ENCODE peak calls at places on chromosomes 12 and 14, in four cellular contexts. X, U, Z and Q are unnamed samples. For H3K36me3, the result is how much of the 10 kb centered on the place peaks cover.

GRCh38 chr12:116969615-116970575 is 59.1 kb downstream of the FBXW8 start:
- DNase-seq in X (peak), U (no peak), Z (peak), Q (peak)

GRCh38 chr14:58138065-58138718 is 13.8 kb downstream of the ARMH4 start:
- DNase-seq in U (no peak), Z (no peak), X (no peak), Q (no peak)

GRCh38 chr14:68143341-68143807 is 323.8 kb downstream of the RAD51B start:
- DNase-seq in Z (no peak), X (peak), U (peak), Q (no peak)

GRCh38 chr14:103521438-103521961 is 1.1 kb downstream of the CKB start:
- DNase-seq in Z (peak), U (no peak), X (no peak), Q (no peak)

GRCh38 chr12:71888521-71888920 is 49.0 kb downstream of the TBC1D15 start:
- DNase-seq in Z (no peak), X (no peak), U (no peak), Q (no peak)

GRCh38 chr14:49552630-49553029 is 33.5 kb downstream of the RPS29 start:
- DNase-seq in U (no peak), X (no peak), Z (no peak), Q (no peak)

GRCh38 chr12:56315256-56315625 is 547 bp downstream of the CNPY2 start:
- DNase-seq in U (no peak), Z (no peak), X (no peak), Q (peak)

GRCh38 chr12:115201928-115202327 is 518.0 kb upstream of the TBX3 start:
- DNase-seq in Z (no peak), U (no peak), X (no peak), Q (no peak)

GRCh38 chr14:95033851-95034622 is 123.3 kb downstream of the DICER1 start:
- DNase-seq in Z (no peak), X (no peak), U (no peak), Q (no peak)

GRCh38 chr12:94640134-94640928 is 10.0 kb downstream of the TMCC3 start:
- DNase-seq in Z (no peak), X (no peak), U (peak), Q (no peak)

GRCh38 chr14:88551094-88551870 is 3.5 kb downstream of the PTPN21 start:
- DNase-seq in U (peak), X (peak), Z (peak), Q (no peak)

GRCh38 chr14:100891051-100891450 is 12.5 kb downstream of the RTL1 start:
- DNase-seq in U (peak), Z (peak), X (peak), Q (no peak)

GRCh38 chr12:77152623-77153193 is 87.3 kb upstream of the E2F7 start:
- DNase-seq in X (no peak), U (no peak), Z (no peak), Q (no peak)

GRCh38 chr12:111598637-111599458 is at the start of gene ATXN2:
- DNase-seq in X (peak), Z (peak), U (peak), Q (peak)

DNA sequence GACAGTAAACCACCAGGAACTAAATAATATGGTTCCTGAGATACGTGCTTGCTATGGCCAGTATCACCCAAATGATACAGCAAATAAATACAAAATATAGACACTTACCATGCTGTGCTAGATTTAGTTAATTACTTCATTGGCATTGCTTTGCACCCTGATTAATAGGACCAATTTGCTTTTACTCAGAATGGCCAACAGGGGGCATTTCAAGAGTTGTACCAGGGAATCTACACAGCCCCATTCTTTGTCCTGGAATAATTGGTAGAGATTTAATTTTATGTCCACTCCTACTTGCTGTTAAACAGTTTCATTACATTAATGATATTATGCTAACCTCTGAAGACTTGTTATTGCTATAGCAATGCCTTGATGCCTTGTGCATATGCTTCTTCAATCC is 280.8 kb downstream of the RERGL start:
- DNase-seq in X (no peak), Z (no peak), U (no peak), Q (no peak)
- TF ChIP-seq CTCF in X (no peak), Z (no peak), U (no peak), Q (peak)

GRCh38 chr14:102011631-102012030 is 47.3 kb downstream of the DYNC1H1 start:
- DNase-seq in X (no peak), Z (no peak), U (no peak), Q (no peak)
- H3K36me3 ChIP-seq in X (under half), Z (half or more), U (half or more), Q (half or more)

GRCh38 chr12:89504560-89505346 is 19.8 kb downstream of the GALNT4 start:
- DNase-seq in Z (no peak), X (no peak), U (no peak), Q (no peak)
- TF ChIP-seq CTCF in Z (no peak), X (no peak), U (no peak), Q (no peak)

DNA sequence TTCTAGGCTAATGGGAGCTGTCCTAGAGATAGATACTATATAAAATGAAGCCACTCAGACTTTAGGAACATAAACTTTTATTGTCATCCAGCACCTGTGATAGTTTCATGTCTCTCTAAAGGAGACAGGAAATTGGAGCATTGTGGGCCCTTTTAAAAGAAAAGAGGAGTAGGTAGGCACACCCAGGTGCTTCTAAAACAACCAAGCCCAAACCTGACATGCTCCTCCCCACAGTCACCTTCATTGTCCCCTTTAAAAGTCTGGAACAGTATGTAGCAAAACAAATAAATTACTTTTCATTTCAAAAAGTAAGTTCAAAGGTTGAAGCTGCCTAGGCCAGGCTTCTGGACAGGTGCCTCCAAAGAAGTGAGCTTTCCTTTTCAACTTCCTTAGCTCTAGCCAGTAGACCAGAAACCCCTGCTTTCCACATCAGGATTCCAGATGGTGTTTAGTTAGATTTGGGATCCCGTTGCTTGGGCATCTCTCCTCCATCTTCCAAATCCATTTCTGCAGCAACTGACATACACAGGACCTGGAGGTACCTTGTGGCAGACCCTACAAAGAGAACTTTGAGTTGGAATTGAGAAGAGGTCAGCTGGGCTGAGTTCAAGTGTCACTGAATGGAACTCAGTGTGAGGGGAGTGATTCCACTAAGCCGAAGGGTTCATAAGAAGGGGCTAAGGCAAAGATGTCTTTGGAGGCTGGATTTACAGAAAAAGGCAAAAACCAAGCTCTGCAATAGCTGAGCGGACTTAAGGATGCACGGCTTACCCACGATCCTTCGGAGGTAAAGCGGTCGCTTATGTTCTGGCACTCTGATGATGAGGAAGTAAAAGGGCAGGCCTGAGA is 6.9 kb downstream of the OXA1L start:
- DNase-seq in Z (no peak), U (no peak), X (no peak), Q (no peak)
- H3K36me3 ChIP-seq in Z (half or more), U (half or more), X (under half), Q (under half)

GRCh38 chr12:102917026-102917787 is at the start of gene PAH:
- DNase-seq in U (peak), X (peak), Z (peak), Q (peak)
- TF ChIP-seq CTCF in U (no peak), X (no peak), Z (no peak), Q (peak)

DNA sequence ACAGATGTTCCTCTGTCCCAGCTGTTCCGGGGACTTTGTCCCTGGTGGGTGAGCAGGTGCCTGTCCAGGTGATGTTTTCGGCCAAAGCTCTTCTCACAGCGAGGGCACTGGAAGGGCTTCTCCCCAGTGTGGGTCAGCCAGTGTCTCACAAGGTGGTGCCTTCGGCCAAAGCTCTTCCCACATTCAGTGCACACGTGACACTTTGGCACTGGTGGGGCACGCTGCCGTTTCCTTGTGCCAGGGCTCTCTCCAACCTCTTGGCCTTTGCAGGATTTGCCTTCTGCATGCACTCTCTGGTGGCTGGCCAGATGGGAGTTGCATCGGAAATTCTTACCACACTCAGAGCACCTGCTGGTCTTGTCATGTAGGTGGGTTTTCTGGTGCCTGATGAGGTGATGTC is 7.7 kb downstream of the ZNF641 start:
- DNase-seq in X (no peak), Z (no peak), U (no peak), Q (no peak)
- H3K36me3 ChIP-seq in X (under half), Z (half or more), U (half or more), Q (under half)

GRCh38 chr12:120242971-120243699 is 22.4 kb downstream of the PXN start:
- DNase-seq in X (no peak), U (no peak), Z (no peak), Q (peak)

GRCh38 chr12:120239776-120240494 is 25.6 kb downstream of the PXN start:
- DNase-seq in U (no peak), Z (no peak), X (no peak), Q (no peak)

GRCh38 chr12:120242275-120242799 is 23.2 kb downstream of the PXN start:
- DNase-seq in U (no peak), Z (no peak), X (no peak), Q (peak)

GRCh38 chr12:120240495-120240833 is 25.1 kb downstream of the PXN start:
- DNase-seq in X (no peak), Z (no peak), U (no peak), Q (no peak)

GRCh38 chr12:120241561-120242274 is 23.8 kb downstream of the PXN start:
- DNase-seq in Z (no peak), U (no peak), X (peak), Q (no peak)
- TF ChIP-seq CTCF in Z (no peak), U (no peak), X (no peak), Q (no peak)

GRCh38 chr14:99625476-99625875 is 19.5 kb upstream of the HHIPL1 start:
- DNase-seq in Z (no peak), U (no peak), X (no peak), Q (no peak)
- H3K36me3 ChIP-seq in Z (under half), U (under half), X (under half), Q (under half)

GRCh38 chr12:123937707-123938600 is 34.7 kb downstream of the CCDC92 start:
- DNase-seq in Z (no peak), U (peak), X (no peak), Q (no peak)

GRCh38 chr12:123936956-123937706 is 35.5 kb downstream of the CCDC92 start:
- DNase-seq in X (no peak), Z (no peak), U (no peak), Q (no peak)

GRCh38 chr12:123935956-123936355 is 36.7 kb downstream of the CCDC92 start:
- DNase-seq in Z (no peak), U (no peak), X (no peak), Q (no peak)

GRCh38 chr12:123934829-123935228 is 37.8 kb downstream of the CCDC92 start:
- DNase-seq in X (no peak), U (no peak), Z (no peak), Q (no peak)

DNA sequence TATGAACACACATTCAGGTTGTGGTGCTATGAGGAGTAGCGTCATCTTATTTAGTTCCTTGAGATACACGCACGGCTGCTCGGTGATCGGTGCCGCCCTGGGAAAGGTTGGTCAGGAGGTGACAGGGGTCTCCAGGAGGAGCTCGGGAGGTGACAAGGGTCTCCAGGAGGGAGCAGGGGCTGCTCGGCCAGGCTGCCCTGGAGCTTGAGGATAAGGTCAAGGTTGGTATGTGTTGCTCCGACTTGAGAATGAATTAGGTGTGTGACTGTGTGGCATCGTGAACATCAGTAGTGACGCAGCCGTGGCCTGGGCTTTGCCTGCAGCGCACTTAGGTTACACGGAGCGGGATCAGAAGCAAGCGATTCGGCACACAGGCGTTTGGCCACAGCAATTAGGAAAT is 36.2 kb downstream of the CCDC92 start:
- DNase-seq in Z (no peak), X (no peak), U (no peak), Q (no peak)
- TF ChIP-seq CTCF in Z (no peak), X (no peak), U (no peak), Q (no peak)